ENCODE peak calls at places on chromosomes 6 and 20, in four cellular contexts. One of them, this sample, is unnamed.

GRCh38 chr6:27882624-27883023 is 29.6 kb downstream of the OR2B2 start:
- DNase-seq in IMR-90: no peak
- DNase-seq in neuronal stem cell: no peak
- DNase-seq in H9: no peak
- DNase-seq in this sample: no peak

GRCh38 chr6:133854633-133855598 is 34.0 kb upstream of the TCF21 start:
- DNase-seq in IMR-90: no peak
- DNase-seq in neuronal stem cell: peak
- DNase-seq in H9: peak
- DNase-seq in this sample: no peak

GRCh38 chr20:10428008-10428407 is 6.0 kb downstream of the MKKS start:
- DNase-seq in IMR-90: no peak
- DNase-seq in neuronal stem cell: no peak
- DNase-seq in H9: no peak
- DNase-seq in this sample: no peak

GRCh38 chr20:34636648-34637047 is 40.2 kb downstream of the PIGU start:
- DNase-seq in IMR-90: no peak
- DNase-seq in neuronal stem cell: no peak
- DNase-seq in H9: no peak
- DNase-seq in this sample: no peak

GRCh38 chr20:7151666-7152065 is 384.2 kb downstream of the BMP2 start:
- DNase-seq in IMR-90: no peak
- DNase-seq in neuronal stem cell: no peak
- DNase-seq in H9: no peak
- DNase-seq in this sample: no peak

GRCh38 chr6:27495386-27496135 is 22.7 kb upstream of the ZNF184 start:
- DNase-seq in IMR-90: peak
- DNase-seq in neuronal stem cell: peak
- DNase-seq in H9: peak
- DNase-seq in this sample: peak

GRCh38 chr6:156747715-156748114 is 29.5 kb upstream of the ARID1B start:
- DNase-seq in IMR-90: no peak
- DNase-seq in neuronal stem cell: no peak
- DNase-seq in H9: no peak
- DNase-seq in this sample: no peak

GRCh38 chr20:15491564-15491963 is 1081.7 kb downstream of the KIF16B start:
- DNase-seq in IMR-90: no peak
- DNase-seq in neuronal stem cell: no peak
- DNase-seq in H9: peak
- DNase-seq in this sample: peak

GRCh38 chr20:19077370-19078220 is 134.8 kb upstream of the SLC24A3 start:
- DNase-seq in IMR-90: no peak
- DNase-seq in neuronal stem cell: no peak
- DNase-seq in H9: no peak
- DNase-seq in this sample: peak

GRCh38 chr20:36836591-36837329 is 39.2 kb upstream of the TLDC2 start:
- DNase-seq in IMR-90: peak
- DNase-seq in neuronal stem cell: no peak
- DNase-seq in H9: peak
- DNase-seq in this sample: peak

GRCh38 chr6:44310241-44310640 is 2.9 kb downstream of the AARS2 start:
- DNase-seq in IMR-90: no peak
- DNase-seq in neuronal stem cell: no peak
- DNase-seq in H9: no peak
- DNase-seq in this sample: no peak

GRCh38 chr6:44311767-44312166 is 1.4 kb downstream of the AARS2 start:
- DNase-seq in IMR-90: no peak
- DNase-seq in neuronal stem cell: no peak
- DNase-seq in H9: no peak
- DNase-seq in this sample: no peak

GRCh38 chr6:44315506-44315905 is 2.4 kb upstream of the AARS2 start:
- DNase-seq in IMR-90: no peak
- DNase-seq in neuronal stem cell: no peak
- DNase-seq in H9: no peak
- DNase-seq in this sample: no peak

GRCh38 chr6:44311304-44311703 is 1.8 kb downstream of the AARS2 start:
- DNase-seq in IMR-90: no peak
- DNase-seq in neuronal stem cell: no peak
- DNase-seq in H9: no peak
- DNase-seq in this sample: no peak

DNA sequence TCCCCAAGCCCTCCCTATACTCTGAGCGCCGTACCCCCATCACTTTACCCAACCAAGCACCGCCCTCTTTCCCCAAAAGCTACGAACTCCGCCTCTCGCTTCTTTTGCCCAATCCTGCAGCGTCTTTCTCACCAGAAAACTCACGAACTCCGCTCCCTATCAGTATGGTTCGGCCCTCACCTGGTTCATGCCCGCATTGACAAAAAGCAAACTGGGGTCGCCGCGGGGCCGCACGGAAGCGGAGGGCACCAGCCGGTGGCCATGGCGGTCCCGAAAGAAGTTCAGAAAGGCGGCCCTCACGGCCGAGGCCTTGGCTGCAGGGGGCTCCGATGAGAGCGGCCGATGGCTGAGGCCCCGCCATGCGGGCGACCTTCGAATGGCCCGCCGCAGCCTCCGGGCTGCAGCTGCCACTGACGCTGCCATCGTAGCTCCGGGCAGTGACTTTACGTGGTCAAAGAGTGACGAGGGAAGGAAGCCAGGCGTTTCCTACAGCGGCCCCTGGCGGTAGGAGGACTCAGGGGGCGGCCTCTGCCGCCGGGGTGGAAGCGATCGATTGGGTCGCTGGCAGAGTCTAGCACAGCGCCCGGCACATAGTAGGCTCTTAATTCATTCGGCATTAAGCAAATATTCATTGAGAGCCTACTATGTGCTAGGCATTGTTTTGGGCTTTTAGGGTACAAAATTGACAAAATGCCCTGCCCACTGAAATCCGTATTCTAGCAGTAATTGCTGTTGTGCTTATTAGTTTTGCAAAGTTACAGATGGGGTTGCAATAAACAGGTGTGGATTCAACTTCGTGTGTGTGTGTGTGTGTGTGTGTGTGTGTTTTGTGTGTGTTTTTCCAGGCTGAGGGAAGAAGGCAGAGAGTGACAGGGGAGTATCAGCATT is at the start of gene AARS2:
- DNase-seq in IMR-90: peak
- DNase-seq in neuronal stem cell: peak
- DNase-seq in H9: peak
- DNase-seq in this sample: peak
- H3K23ac ChIP-seq in IMR-90: no peak
- H3K23ac ChIP-seq in neuronal stem cell: peak
- H3K23ac ChIP-seq in H9: no peak
- H3K23ac ChIP-seq in this sample: no peak

GRCh38 chr20:38304845-38305447 is 990 bp downstream of the BPI start:
- DNase-seq in IMR-90: peak
- DNase-seq in neuronal stem cell: no peak
- DNase-seq in H9: peak
- DNase-seq in this sample: peak

GRCh38 chr20:38303908-38304379 is at the start of gene BPI:
- DNase-seq in IMR-90: no peak
- DNase-seq in neuronal stem cell: no peak
- DNase-seq in H9: no peak
- DNase-seq in this sample: no peak

GRCh38 chr20:38300433-38300832 is 3.5 kb upstream of the BPI start:
- DNase-seq in IMR-90: no peak
- DNase-seq in neuronal stem cell: no peak
- DNase-seq in H9: no peak
- DNase-seq in this sample: no peak

GRCh38 chr20:38301283-38301682 is 2.7 kb upstream of the BPI start:
- DNase-seq in IMR-90: no peak
- DNase-seq in neuronal stem cell: no peak
- DNase-seq in H9: no peak
- DNase-seq in this sample: no peak

DNA sequence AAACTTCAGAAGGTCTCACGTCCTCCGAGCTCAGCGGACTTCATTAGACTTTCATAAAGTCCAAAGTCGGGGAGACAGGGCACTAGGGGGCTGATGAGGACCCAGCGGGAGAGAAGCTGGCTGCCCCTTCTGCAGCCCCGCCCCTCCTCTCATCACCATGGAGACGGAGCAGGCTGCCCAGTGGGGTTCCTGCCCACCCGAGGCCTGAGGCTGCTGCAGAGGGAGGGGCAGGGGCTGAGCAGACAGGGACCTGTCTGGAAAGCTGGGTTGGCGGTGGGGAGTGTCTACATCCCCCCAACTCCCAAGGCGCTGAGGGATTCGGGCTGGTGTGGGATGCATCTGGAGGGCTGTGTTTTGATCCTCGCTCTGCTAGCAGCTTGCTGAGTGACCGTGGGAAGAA is 1.2 kb upstream of the BPI start:
- DNase-seq in IMR-90: no peak
- DNase-seq in neuronal stem cell: no peak
- DNase-seq in H9: no peak
- DNase-seq in this sample: no peak
- H3K23ac ChIP-seq in IMR-90: no peak
- H3K23ac ChIP-seq in neuronal stem cell: no peak
- H3K23ac ChIP-seq in H9: no peak
- H3K23ac ChIP-seq in this sample: no peak

DNA sequence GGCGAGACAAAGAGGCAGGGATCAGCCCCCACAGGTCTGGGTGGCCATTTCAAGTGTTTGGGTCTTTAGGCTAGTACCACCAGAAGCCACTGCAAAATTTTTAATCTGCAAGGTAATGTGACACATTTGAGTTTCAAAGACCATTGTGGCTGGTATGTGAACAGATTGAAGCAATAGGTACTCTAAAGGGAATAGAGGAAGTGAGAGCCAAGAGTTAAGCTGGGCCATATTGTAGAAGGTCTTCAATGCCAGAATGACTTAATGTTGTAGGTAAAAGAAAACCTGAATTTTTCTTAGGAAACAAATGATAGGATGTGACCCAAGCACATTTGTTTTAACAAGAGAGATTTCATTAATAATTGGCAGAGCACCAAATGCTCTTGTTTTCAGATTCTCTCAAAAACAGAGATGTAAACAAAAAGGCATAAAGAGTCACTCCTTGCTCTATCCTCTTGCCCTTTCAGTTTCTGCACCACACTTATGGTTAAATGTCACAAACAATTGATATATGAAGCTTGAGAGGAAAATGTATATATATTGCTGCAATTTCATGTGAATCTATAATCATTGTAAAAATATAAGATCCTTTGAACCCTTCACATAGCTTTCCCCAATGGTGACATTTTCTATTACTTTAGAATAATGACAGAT is 307.1 kb upstream of the PLN start:
- DNase-seq in IMR-90: no peak
- DNase-seq in neuronal stem cell: no peak
- DNase-seq in H9: no peak
- DNase-seq in this sample: no peak
- H3K23ac ChIP-seq in IMR-90: no peak
- H3K23ac ChIP-seq in neuronal stem cell: no peak
- H3K23ac ChIP-seq in H9: no peak
- H3K23ac ChIP-seq in this sample: no peak

GRCh38 chr6:41494212-41495115 is 51.7 kb upstream of the FOXP4 start:
- DNase-seq in IMR-90: no peak
- DNase-seq in neuronal stem cell: peak
- DNase-seq in H9: no peak
- DNase-seq in this sample: no peak
- H3K23ac ChIP-seq in IMR-90: no peak
- H3K23ac ChIP-seq in neuronal stem cell: no peak
- H3K23ac ChIP-seq in H9: no peak
- H3K23ac ChIP-seq in this sample: no peak

GRCh38 chr6:170110201-170111140 is 180.4 kb downstream of the DLL1 start:
- DNase-seq in IMR-90: no peak
- DNase-seq in neuronal stem cell: no peak
- DNase-seq in H9: peak
- DNase-seq in this sample: no peak

GRCh38 chr6:170111141-170111664 is 179.7 kb downstream of the DLL1 start:
- DNase-seq in IMR-90: no peak
- DNase-seq in neuronal stem cell: no peak
- DNase-seq in H9: no peak
- DNase-seq in this sample: peak

GRCh38 chr6:170113141-170113540 is 177.7 kb downstream of the DLL1 start:
- DNase-seq in IMR-90: no peak
- DNase-seq in neuronal stem cell: no peak
- DNase-seq in H9: no peak
- DNase-seq in this sample: peak

GRCh38 chr6:170112583-170112860 is 178.4 kb downstream of the DLL1 start:
- DNase-seq in IMR-90: no peak
- DNase-seq in neuronal stem cell: no peak
- DNase-seq in H9: no peak
- DNase-seq in this sample: peak

GRCh38 chr6:170111816-170112582 is 178.9 kb downstream of the DLL1 start:
- DNase-seq in IMR-90: no peak
- DNase-seq in neuronal stem cell: no peak
- DNase-seq in H9: peak
- DNase-seq in this sample: peak
- H3K23ac ChIP-seq in IMR-90: no peak
- H3K23ac ChIP-seq in neuronal stem cell: no peak
- H3K23ac ChIP-seq in H9: no peak
- H3K23ac ChIP-seq in this sample: no peak